ENCODE peak calls at places on chromosome 17, in ten cellular contexts. One of them, this sample, is unnamed.
A peak's percentile ranks its signal among the peaks of the same experiment; 100 is the strongest.

GRCh38 chr17:83182620-83183063 is 103.2 kb downstream of the METRNL start:
- DNase-seq in GM23248: peak; percentile 34
- DNase-seq in HCT116: no peak
- DNase-seq in fibroblast of lung: no peak
- DNase-seq in HepG2: no peak
- DNase-seq in endothelial cell of umbilical vein: no peak
- DNase-seq in neural progenitor cell: no peak
- DNase-seq in endodermal cell: peak; percentile 50
- DNase-seq in astrocyte: no peak
- DNase-seq in H9: peak; percentile 30
- DNase-seq in this sample: no peak

GRCh38 chr17:14305785-14306496 is 5.1 kb downstream of the HS3ST3B1 start:
- DNase-seq in GM23248: peak; percentile 27
- DNase-seq in HCT116: no peak
- DNase-seq in fibroblast of lung: no peak
- DNase-seq in HepG2: no peak
- DNase-seq in endothelial cell of umbilical vein: no peak
- DNase-seq in neural progenitor cell: no peak
- DNase-seq in endodermal cell: no peak
- DNase-seq in astrocyte: no peak
- DNase-seq in H9: peak; percentile 4
- DNase-seq in this sample: peak; percentile 40

GRCh38 chr17:45574376-45574775 is 83.9 kb upstream of the PLEKHM1 start:
- DNase-seq in GM23248: peak; percentile 41
- DNase-seq in HCT116: no peak
- DNase-seq in fibroblast of lung: peak; percentile 70
- DNase-seq in HepG2: no peak
- DNase-seq in endothelial cell of umbilical vein: no peak
- DNase-seq in neural progenitor cell: no peak
- DNase-seq in endodermal cell: no peak
- DNase-seq in astrocyte: peak; percentile 57
- DNase-seq in H9: no peak
- DNase-seq in this sample: peak; percentile 51

GRCh38 chr17:41651625-41652460 is 27.5 kb upstream of the KRT17 start:
- DNase-seq in GM23248: no peak
- DNase-seq in HCT116: no peak
- DNase-seq in fibroblast of lung: no peak
- DNase-seq in HepG2: no peak
- DNase-seq in endothelial cell of umbilical vein: no peak
- DNase-seq in neural progenitor cell: no peak
- DNase-seq in endodermal cell: peak; percentile 56
- DNase-seq in astrocyte: no peak
- DNase-seq in H9: no peak
- DNase-seq in this sample: no peak

GRCh38 chr17:55690105-55690508 is 32.6 kb downstream of the TMEM100 start:
- DNase-seq in GM23248: peak; percentile 50
- DNase-seq in HCT116: no peak
- DNase-seq in fibroblast of lung: peak; percentile 37
- DNase-seq in HepG2: no peak
- DNase-seq in endothelial cell of umbilical vein: no peak
- DNase-seq in neural progenitor cell: no peak
- DNase-seq in endodermal cell: no peak
- DNase-seq in astrocyte: no peak
- DNase-seq in H9: no peak
- DNase-seq in this sample: peak; percentile 42

GRCh38 chr17:50764860-50765259 is 2.5 kb downstream of the ANKRD40CL start:
- DNase-seq in GM23248: no peak
- DNase-seq in HCT116: no peak
- DNase-seq in fibroblast of lung: no peak
- DNase-seq in HepG2: no peak
- DNase-seq in endothelial cell of umbilical vein: no peak
- DNase-seq in neural progenitor cell: no peak
- DNase-seq in endodermal cell: peak; percentile 40
- DNase-seq in astrocyte: no peak
- DNase-seq in H9: no peak
- DNase-seq in this sample: no peak

GRCh38 chr17:78779848-78780247 is 2.2 kb downstream of the CYTH1 start:
- DNase-seq in GM23248: no peak
- DNase-seq in HCT116: no peak
- DNase-seq in fibroblast of lung: no peak
- DNase-seq in HepG2: no peak
- DNase-seq in endothelial cell of umbilical vein: no peak
- DNase-seq in neural progenitor cell: peak; percentile 41
- DNase-seq in endodermal cell: peak; percentile 54
- DNase-seq in astrocyte: no peak
- DNase-seq in H9: no peak
- DNase-seq in this sample: no peak

GRCh38 chr17:31745964-31746650 is 112.9 kb downstream of the COPRS start:
- DNase-seq in GM23248: no peak
- DNase-seq in HCT116: no peak
- DNase-seq in fibroblast of lung: peak; percentile 15
- DNase-seq in HepG2: no peak
- DNase-seq in endothelial cell of umbilical vein: peak; percentile 34
- DNase-seq in neural progenitor cell: no peak
- DNase-seq in endodermal cell: no peak
- DNase-seq in astrocyte: no peak
- DNase-seq in H9: no peak
- DNase-seq in this sample: no peak

GRCh38 chr17:60392845-60393702 is 1.1 kb upstream of the USP32 start:
- DNase-seq in GM23248: peak; percentile 70
- DNase-seq in HCT116: peak; percentile 24
- DNase-seq in fibroblast of lung: peak; percentile 66
- DNase-seq in HepG2: peak; percentile 44
- DNase-seq in endothelial cell of umbilical vein: peak; percentile 80
- DNase-seq in neural progenitor cell: peak; percentile 14
- DNase-seq in endodermal cell: peak; percentile 60
- DNase-seq in astrocyte: peak; percentile 65
- DNase-seq in H9: no peak
- DNase-seq in this sample: peak; percentile 74

GRCh38 chr17:44071198-44071520 is 624 bp downstream of the G6PC3 start:
- DNase-seq in GM23248: no peak
- DNase-seq in HCT116: no peak
- DNase-seq in fibroblast of lung: no peak
- DNase-seq in HepG2: no peak
- DNase-seq in endothelial cell of umbilical vein: no peak
- DNase-seq in neural progenitor cell: no peak
- DNase-seq in endodermal cell: no peak
- DNase-seq in astrocyte: peak; percentile 80
- DNase-seq in H9: no peak
- DNase-seq in this sample: peak; percentile 96

GRCh38 chr17:27091043-27091497 is 202.8 kb upstream of the WSB1 start:
- DNase-seq in GM23248: no peak
- DNase-seq in HCT116: no peak
- DNase-seq in fibroblast of lung: no peak
- DNase-seq in HepG2: no peak
- DNase-seq in endothelial cell of umbilical vein: no peak
- DNase-seq in neural progenitor cell: no peak
- DNase-seq in endodermal cell: no peak
- DNase-seq in astrocyte: no peak
- DNase-seq in H9: no peak
- DNase-seq in this sample: no peak

GRCh38 chr17:59746849-59747445 is 39.5 kb downstream of the VMP1 start:
- DNase-seq in GM23248: peak; percentile 78
- DNase-seq in HCT116: no peak
- DNase-seq in fibroblast of lung: peak; percentile 81
- DNase-seq in HepG2: peak; percentile 62
- DNase-seq in endothelial cell of umbilical vein: peak; percentile 68
- DNase-seq in neural progenitor cell: peak; percentile 24
- DNase-seq in endodermal cell: no peak
- DNase-seq in astrocyte: peak; percentile 39
- DNase-seq in H9: no peak
- DNase-seq in this sample: peak; percentile 68

GRCh38 chr17:80956321-80957190 is 35.1 kb upstream of the CHMP6 start:
- DNase-seq in GM23248: no peak
- DNase-seq in HCT116: no peak
- DNase-seq in fibroblast of lung: no peak
- DNase-seq in HepG2: no peak
- DNase-seq in endothelial cell of umbilical vein: no peak
- DNase-seq in neural progenitor cell: peak; percentile 87
- DNase-seq in endodermal cell: no peak
- DNase-seq in astrocyte: no peak
- DNase-seq in H9: no peak
- DNase-seq in this sample: no peak

GRCh38 chr17:80953471-80954315 is 37.9 kb upstream of the CHMP6 start:
- DNase-seq in GM23248: no peak
- DNase-seq in HCT116: no peak
- DNase-seq in fibroblast of lung: no peak
- DNase-seq in HepG2: no peak
- DNase-seq in endothelial cell of umbilical vein: no peak
- DNase-seq in neural progenitor cell: peak; percentile 1
- DNase-seq in endodermal cell: no peak
- DNase-seq in astrocyte: no peak
- DNase-seq in H9: no peak
- DNase-seq in this sample: no peak

GRCh38 chr17:80957461-80957941 is 34.1 kb upstream of the CHMP6 start:
- DNase-seq in GM23248: no peak
- DNase-seq in HCT116: no peak
- DNase-seq in fibroblast of lung: no peak
- DNase-seq in HepG2: no peak
- DNase-seq in endothelial cell of umbilical vein: no peak
- DNase-seq in neural progenitor cell: no peak
- DNase-seq in endodermal cell: no peak
- DNase-seq in astrocyte: no peak
- DNase-seq in H9: no peak
- DNase-seq in this sample: no peak

GRCh38 chr17:80955673-80956306 is 35.9 kb upstream of the CHMP6 start:
- DNase-seq in GM23248: no peak
- DNase-seq in HCT116: no peak
- DNase-seq in fibroblast of lung: no peak
- DNase-seq in HepG2: no peak
- DNase-seq in endothelial cell of umbilical vein: no peak
- DNase-seq in neural progenitor cell: peak; percentile 67
- DNase-seq in endodermal cell: no peak
- DNase-seq in astrocyte: no peak
- DNase-seq in H9: no peak
- DNase-seq in this sample: no peak

DNA sequence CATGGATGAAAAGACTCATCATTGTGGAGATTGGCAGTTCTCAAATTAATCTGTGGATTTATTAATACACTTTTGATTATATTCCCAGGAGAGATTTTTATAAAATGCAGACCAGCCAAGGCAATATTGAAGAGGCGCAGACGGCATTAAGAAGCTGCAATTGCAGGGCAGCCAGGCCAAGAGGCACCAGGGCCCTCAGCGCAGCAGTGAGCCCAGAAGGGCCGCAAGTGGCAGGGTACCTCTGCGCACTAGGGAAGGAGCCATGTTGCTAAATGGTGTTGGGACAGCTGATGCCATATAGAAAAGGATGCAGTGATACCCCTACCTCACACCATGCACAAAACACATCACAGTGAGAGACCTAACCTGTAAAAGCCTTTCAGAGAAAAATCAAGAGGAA is 36.6 kb upstream of the CHMP6 start:
- DNase-seq in GM23248: no peak
- DNase-seq in HCT116: no peak
- DNase-seq in fibroblast of lung: no peak
- DNase-seq in HepG2: no peak
- DNase-seq in endothelial cell of umbilical vein: no peak
- DNase-seq in neural progenitor cell: no peak
- DNase-seq in endodermal cell: no peak
- DNase-seq in astrocyte: no peak
- DNase-seq in H9: no peak
- DNase-seq in this sample: no peak
- H3K9ac ChIP-seq in GM23248: no peak overlapping the region
- H3K9ac ChIP-seq in HCT116: no peak overlapping the region
- H3K9ac ChIP-seq in fibroblast of lung: no peak overlapping the region
- H3K9ac ChIP-seq in HepG2: no peak overlapping the region
- H3K9ac ChIP-seq in endothelial cell of umbilical vein: no peak overlapping the region
- H3K9ac ChIP-seq in neural progenitor cell: no peak overlapping the region
- H3K9ac ChIP-seq in endodermal cell: no peak overlapping the region
- H3K9ac ChIP-seq in astrocyte: no peak overlapping the region
- H3K9ac ChIP-seq in H9: no peak overlapping the region
- H3K9ac ChIP-seq in this sample: no peak overlapping the region

GRCh38 chr17:4953461-4953961 is 2.6 kb downstream of the ENO3 start:
- DNase-seq in GM23248: peak; percentile 77
- DNase-seq in HCT116: no peak
- DNase-seq in fibroblast of lung: peak; percentile 56
- DNase-seq in HepG2: no peak
- DNase-seq in endothelial cell of umbilical vein: peak; percentile 37
- DNase-seq in neural progenitor cell: no peak
- DNase-seq in endodermal cell: no peak
- DNase-seq in astrocyte: peak; percentile 60
- DNase-seq in H9: no peak
- DNase-seq in this sample: no peak
- H3K9ac ChIP-seq in GM23248: no peak overlapping the region
- H3K9ac ChIP-seq in HCT116: no peak overlapping the region
- H3K9ac ChIP-seq in fibroblast of lung: no peak overlapping the region
- H3K9ac ChIP-seq in HepG2: no peak overlapping the region
- H3K9ac ChIP-seq in endothelial cell of umbilical vein: peak overlapping the region; percentile 20
- H3K9ac ChIP-seq in neural progenitor cell: no peak overlapping the region
- H3K9ac ChIP-seq in endodermal cell: no peak overlapping the region
- H3K9ac ChIP-seq in astrocyte: peak overlapping the region; percentile 17
- H3K9ac ChIP-seq in H9: no peak overlapping the region
- H3K9ac ChIP-seq in this sample: no peak overlapping the region

DNA sequence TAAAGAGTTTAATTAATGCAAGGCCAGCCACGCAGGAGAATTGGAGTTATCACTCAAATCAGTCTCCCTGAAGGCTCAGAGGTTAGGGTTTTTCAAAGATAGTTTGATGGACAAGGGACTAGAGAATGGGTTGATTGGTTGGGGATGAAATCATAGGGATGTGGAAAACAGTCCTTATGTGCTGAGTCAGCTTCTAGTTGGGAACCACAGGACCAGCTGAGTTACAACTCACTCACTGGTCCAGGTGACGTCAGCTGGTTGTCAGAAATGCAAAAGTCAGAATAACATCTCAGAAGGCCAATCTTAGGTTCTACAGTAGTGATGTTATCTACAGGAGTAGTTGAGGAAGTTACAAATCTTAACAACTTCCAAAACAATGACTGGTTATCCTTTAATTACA is 47.6 kb downstream of the CPD start:
- DNase-seq in GM23248: peak; percentile 49
- DNase-seq in HCT116: no peak
- DNase-seq in fibroblast of lung: no peak
- DNase-seq in HepG2: no peak
- DNase-seq in endothelial cell of umbilical vein: no peak
- DNase-seq in neural progenitor cell: no peak
- DNase-seq in endodermal cell: no peak
- DNase-seq in astrocyte: peak; percentile 23
- DNase-seq in H9: no peak
- DNase-seq in this sample: no peak
- H3K9ac ChIP-seq in GM23248: no peak overlapping the region
- H3K9ac ChIP-seq in HCT116: no peak overlapping the region
- H3K9ac ChIP-seq in fibroblast of lung: no peak overlapping the region
- H3K9ac ChIP-seq in HepG2: no peak overlapping the region
- H3K9ac ChIP-seq in endothelial cell of umbilical vein: no peak overlapping the region
- H3K9ac ChIP-seq in neural progenitor cell: no peak overlapping the region
- H3K9ac ChIP-seq in endodermal cell: no peak overlapping the region
- H3K9ac ChIP-seq in astrocyte: no peak overlapping the region
- H3K9ac ChIP-seq in H9: no peak overlapping the region
- H3K9ac ChIP-seq in this sample: no peak overlapping the region

GRCh38 chr17:66909811-66910210 is 54.7 kb upstream of the CACNG4 start:
- DNase-seq in GM23248: no peak
- DNase-seq in HCT116: no peak
- DNase-seq in fibroblast of lung: no peak
- DNase-seq in HepG2: no peak
- DNase-seq in endothelial cell of umbilical vein: no peak
- DNase-seq in neural progenitor cell: no peak
- DNase-seq in endodermal cell: no peak
- DNase-seq in astrocyte: no peak
- DNase-seq in H9: no peak
- DNase-seq in this sample: no peak
- H3K9ac ChIP-seq in GM23248: no peak overlapping the region
- H3K9ac ChIP-seq in HCT116: no peak overlapping the region
- H3K9ac ChIP-seq in fibroblast of lung: no peak overlapping the region
- H3K9ac ChIP-seq in HepG2: no peak overlapping the region
- H3K9ac ChIP-seq in endothelial cell of umbilical vein: no peak overlapping the region
- H3K9ac ChIP-seq in neural progenitor cell: no peak overlapping the region
- H3K9ac ChIP-seq in endodermal cell: no peak overlapping the region
- H3K9ac ChIP-seq in astrocyte: no peak overlapping the region
- H3K9ac ChIP-seq in H9: no peak overlapping the region
- H3K9ac ChIP-seq in this sample: no peak overlapping the region